ENCODE peak calls at places on chromosomes 13 and 19, in ten cellular contexts. R is ovary, C is cardiac muscle cell, I is heart right ventricle, F is IMR-90, Z is fibroblast of lung, O is brain microvascular endothelial cell, A is endodermal cell, Q is AG04450, M is Peyer's patch. H is an unnamed sample. For H3K27me3, the result is how much of the 10 kb centered on the place peaks cover.

GRCh38 chr13:103102482-103102881 is 36.3 kb upstream of the SLC10A2 start:
- DNase-seq in A (no peak), F (no peak), C (no peak), M (no peak), I (no peak), R (no peak), O (peak), Q (no peak), Z (peak), H (no peak)

GRCh38 chr19:34345934-34346333 is 19.1 kb upstream of the GPI start:
- DNase-seq in R (peak), A (peak), Q (no peak), O (peak), C (peak), Z (peak), I (peak), F (peak), M (peak), H (peak)

GRCh38 chr19:24166055-24166454 is 79.1 kb downstream of the ZNF254 start:
- DNase-seq in M (no peak), R (no peak), I (no peak), O (peak), Z (peak), A (no peak), F (peak), C (peak), Q (no peak), H (no peak)

GRCh38 chr19:1324792-1325567 is 39.3 kb downstream of the EFNA2 start:
- DNase-seq in A (no peak), Q (peak), M (peak), Z (peak), F (peak), I (peak), O (peak), R (peak), C (peak), H (no peak)

GRCh38 chr19:33831835-33832234 is 35.2 kb downstream of the KCTD15 start:
- DNase-seq in Z (no peak), F (no peak), Q (no peak), A (no peak), O (no peak), M (no peak), R (no peak), C (no peak), I (no peak), H (no peak)

GRCh38 chr19:34135033-34135370 is 37.3 kb upstream of the LSM14A start:
- DNase-seq in O (no peak), I (no peak), F (no peak), R (no peak), Q (no peak), Z (no peak), C (no peak), M (no peak), A (no peak), H (no peak)

GRCh38 chr19:4709440-4710280 is 14.0 kb downstream of the DPP9 start:
- DNase-seq in R (no peak), Q (no peak), M (no peak), I (no peak), F (no peak), Z (peak), A (no peak), O (no peak), C (no peak), H (peak)

GRCh38 chr13:29621401-29621800 is 25.9 kb upstream of the SLC7A1 start:
- DNase-seq in Z (peak), Q (no peak), R (no peak), I (no peak), M (no peak), O (peak), A (no peak), C (no peak), F (peak), H (no peak)

GRCh38 chr19:480016-480855 is 16.1 kb upstream of the MADCAM1 start:
- DNase-seq in Q (no peak), A (peak), M (peak), Z (peak), C (peak), I (peak), F (no peak), O (peak), R (peak), H (peak)

GRCh38 chr19:33644284-33644836 is 22.6 kb downstream of the CHST8 start:
- DNase-seq in Q (no peak), A (no peak), Z (no peak), C (no peak), R (no peak), I (no peak), O (no peak), M (no peak), F (no peak), H (no peak)

GRCh38 chr13:107185889-107186288 is 618.0 kb upstream of the ARGLU1 start:
- DNase-seq in Q (no peak), F (peak), R (no peak), I (no peak), M (no peak), A (no peak), C (peak), O (peak), Z (peak), H (no peak)

GRCh38 chr19:31975461-31975860 is 369.9 kb upstream of the ZNF507 start:
- DNase-seq in M (no peak), C (no peak), O (no peak), A (peak), Q (no peak), R (no peak), Z (no peak), I (no peak), F (no peak), H (no peak)

GRCh38 chr19:45526143-45526542 is 18.9 kb downstream of the VASP start:
- DNase-seq in Q (no peak), C (peak), R (peak), Z (peak), I (peak), A (peak), F (peak), O (peak), M (peak), H (peak)

GRCh38 chr19:45515081-45515624 is 7.9 kb downstream of the VASP start:
- DNase-seq in M (peak), Q (no peak), R (no peak), A (no peak), C (no peak), I (no peak), O (no peak), Z (no peak), F (no peak), H (peak)

GRCh38 chr13:32840840-32841713 is 175.1 kb upstream of the KL start:
- DNase-seq in R (no peak), C (no peak), M (no peak), O (no peak), Z (peak), I (peak), Q (no peak), F (no peak), A (peak), H (no peak)

GRCh38 chr19:10535613-10536012 is 8.1 kb upstream of the ATG4D start:
- DNase-seq in A (no peak), R (no peak), F (peak), Z (peak), C (no peak), M (no peak), Q (no peak), O (no peak), I (no peak), H (no peak)

GRCh38 chr19:294341-294818 is 3.2 kb upstream of the PLPP2 start:
- DNase-seq in M (peak), Z (no peak), A (peak), I (no peak), R (no peak), Q (no peak), C (no peak), O (no peak), F (peak), H (peak)

GRCh38 chr13:95536629-95537241 is 15.8 kb upstream of the CLDN10 start:
- DNase-seq in M (no peak), R (no peak), C (peak), Q (no peak), F (peak), Z (no peak), O (no peak), I (no peak), A (no peak), H (no peak)

GRCh38 chr13:35930665-35931631 is 200.2 kb downstream of the DCLK1 start:
- DNase-seq in A (no peak), Z (peak), C (no peak), R (no peak), O (no peak), Q (no peak), F (peak), I (no peak), M (no peak), H (no peak)

GRCh38 chr19:44607049-44607448 is 6.3 kb upstream of the IGSF23 start:
- DNase-seq in Z (peak), Q (no peak), A (no peak), I (no peak), C (no peak), F (peak), R (no peak), M (no peak), O (peak), H (no peak)

GRCh38 chr19:19670070-19670551 is 1.5 kb downstream of the ZNF101 start:
- DNase-seq in M (no peak), F (no peak), R (no peak), C (no peak), Z (no peak), I (no peak), Q (no peak), O (no peak), A (peak), H (no peak)

GRCh38 chr19:676343-677105 is at the start of gene FSTL3:
- DNase-seq in A (peak), Q (no peak), C (peak), R (peak), F (no peak), Z (peak), O (peak), I (peak), M (no peak), H (no peak)

GRCh38 chr19:34468400-34468799 is 13.2 kb upstream of the WTIP start:
- DNase-seq in C (no peak), R (no peak), A (no peak), O (no peak), Q (no peak), F (no peak), I (no peak), M (no peak), Z (no peak), H (no peak)

GRCh38 chr13:48571121-48571901 is 38.4 kb upstream of the RCBTB2 start:
- DNase-seq in C (peak), O (peak), A (no peak), Q (peak), I (no peak), M (no peak), R (peak), Z (peak), F (peak), H (no peak)

GRCh38 chr19:31387662-31388175 is 38.5 kb upstream of the TSHZ3 start:
- DNase-seq in O (no peak), F (no peak), Q (no peak), A (no peak), C (no peak), M (no peak), Z (no peak), I (no peak), R (no peak), H (no peak)

GRCh38 chr13:29676941-29677452 is 81.5 kb upstream of the SLC7A1 start:
- DNase-seq in F (peak), R (no peak), Z (peak), O (no peak), M (peak), Q (no peak), I (no peak), C (no peak), A (no peak), H (no peak)

GRCh38 chr13:96052655-96053002 is 572 bp downstream of the UGGT2 start:
- DNase-seq in I (no peak), Z (peak), F (peak), C (peak), R (no peak), A (no peak), Q (peak), M (no peak), O (peak), H (no peak)

GRCh38 chr13:113816248-113816924 is 47.5 kb downstream of the GAS6 start:
- DNase-seq in I (no peak), O (no peak), F (peak), Z (no peak), R (no peak), Q (no peak), M (no peak), C (no peak), A (no peak), H (peak)

GRCh38 chr13:46896346-46897138 is at the start of gene HTR2A:
- DNase-seq in O (peak), C (peak), A (no peak), M (no peak), Z (peak), R (peak), F (peak), I (no peak), Q (no peak), H (peak)

GRCh38 chr13:114296902-114297301 is 15.5 kb downstream of the UPF3A start:
- DNase-seq in C (no peak), A (no peak), I (no peak), Q (no peak), O (no peak), F (no peak), R (no peak), Z (no peak), M (no peak), H (no peak)

GRCh38 chr19:28009696-28010095 is 1203.3 kb downstream of the UQCRFS1 start:
- DNase-seq in R (no peak), I (no peak), Q (no peak), Z (peak), O (no peak), F (no peak), A (no peak), M (no peak), C (peak), H (no peak)

GRCh38 chr19:28014821-28015405 is 1198.0 kb downstream of the UQCRFS1 start:
- DNase-seq in Q (no peak), I (no peak), R (no peak), M (no peak), F (no peak), O (no peak), Z (no peak), A (no peak), C (no peak), H (no peak)

GRCh38 chr19:28008695-28009094 is 1204.3 kb downstream of the UQCRFS1 start:
- DNase-seq in M (no peak), Q (no peak), O (no peak), F (no peak), C (no peak), I (no peak), A (peak), Z (no peak), R (no peak), H (no peak)

GRCh38 chr19:28010656-28011055 is 1202.3 kb downstream of the UQCRFS1 start:
- DNase-seq in R (no peak), I (no peak), M (no peak), Q (no peak), C (peak), O (no peak), A (no peak), Z (peak), F (no peak), H (no peak)

GRCh38 chr19:28012361-28012760 is 1200.6 kb downstream of the UQCRFS1 start:
- DNase-seq in M (no peak), Q (no peak), C (no peak), I (no peak), Z (no peak), R (no peak), A (peak), O (no peak), F (no peak), H (no peak)
- TF ChIP-seq CTCF in M (no peak), Q (no peak), C (no peak), I (no peak), Z (no peak), R (no peak), A (peak), O (no peak), F (no peak), H (no peak)

GRCh38 chr19:47026889-47027288 is 7.3 kb downstream of the NPAS1 start:
- DNase-seq in I (no peak), Q (no peak), M (no peak), O (no peak), Z (no peak), F (no peak), A (no peak), C (no peak), R (no peak), H (no peak)
- H3K27me3 ChIP-seq in I (half or more), Q (under half), M (under half), O (under half), Z (under half), F (under half), A (half or more), C (under half), R (under half), H (half or more)

GRCh38 chr13:26247011-26247410 is 6.9 kb upstream of the CDK8 start:
- DNase-seq in R (no peak), O (no peak), Q (no peak), A (no peak), C (no peak), F (no peak), I (no peak), M (no peak), Z (no peak), H (no peak)
- H3K27ac ChIP-seq in R (no peak), O (no peak), Q (no peak), A (no peak), C (no peak), F (no peak), I (no peak), M (no peak), Z (no peak), H (no peak)

GRCh38 chr19:11698231-11698630 is 40.5 kb downstream of the ZNF823 start:
- DNase-seq in Z (no peak), R (no peak), C (no peak), M (no peak), A (no peak), I (no peak), Q (no peak), F (no peak), O (no peak), H (no peak)

GRCh38 chr19:11697284-11697855 is 41.4 kb downstream of the ZNF823 start:
- DNase-seq in C (no peak), Q (no peak), F (no peak), O (no peak), A (no peak), R (no peak), Z (no peak), M (no peak), I (no peak), H (no peak)

GRCh38 chr19:11694533-11695439 is 44.0 kb downstream of the ZNF823 start:
- DNase-seq in Z (peak), F (peak), C (peak), A (peak), R (peak), I (peak), Q (peak), M (peak), O (peak), H (peak)

GRCh38 chr19:11705474-11705873 is 33.3 kb downstream of the ZNF823 start:
- DNase-seq in M (no peak), O (no peak), Z (no peak), F (no peak), I (no peak), Q (no peak), R (no peak), C (no peak), A (no peak), H (no peak)

DNA sequence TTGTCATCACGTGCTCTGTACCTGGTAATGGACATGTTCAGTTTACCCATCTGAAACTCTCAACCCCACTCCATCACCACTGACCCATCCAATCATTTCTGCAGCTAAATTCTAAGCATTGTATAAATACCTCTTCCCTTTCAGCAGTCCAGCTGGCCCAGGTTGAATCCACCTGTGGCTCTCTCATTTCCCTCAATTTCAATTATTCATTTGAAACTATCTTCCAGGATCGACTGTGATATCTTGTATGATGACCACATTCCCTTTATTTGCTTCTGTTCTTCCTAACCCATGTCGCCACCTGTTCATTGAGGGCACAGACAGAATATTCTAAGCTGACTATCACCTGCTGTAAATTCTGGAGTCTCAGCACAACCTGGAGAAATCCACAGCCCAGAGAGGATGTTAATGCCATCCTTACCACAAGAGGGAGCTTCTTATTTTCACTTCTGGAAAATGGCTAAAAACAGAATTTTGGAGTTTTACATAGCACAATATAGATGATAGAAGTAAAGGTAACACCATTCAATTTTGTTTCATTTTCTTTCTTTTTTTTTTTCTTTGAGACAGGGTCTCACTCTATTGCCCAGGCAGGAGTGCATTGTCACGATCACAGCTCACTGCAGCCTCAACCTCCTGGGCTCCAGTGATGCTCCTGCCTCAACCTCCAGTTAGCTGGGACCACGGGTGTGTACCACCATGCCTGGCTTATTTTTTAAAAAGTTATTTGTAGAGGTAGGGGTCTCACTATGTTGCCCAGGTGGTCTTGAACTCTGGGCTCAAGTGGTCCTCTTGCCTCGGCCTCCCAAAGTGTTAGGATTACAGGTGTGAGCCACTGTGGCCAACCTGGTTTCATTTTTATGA is 38.6 kb downstream of the ZNF823 start:
- DNase-seq in I (no peak), C (peak), R (no peak), F (peak), A (peak), Z (peak), Q (peak), M (no peak), O (peak), H (no peak)
- TF ChIP-seq CTCF in I (peak), C (peak), R (peak), F (peak), A (peak), Z (peak), Q (peak), M (peak), O (peak), H (peak)

DNA sequence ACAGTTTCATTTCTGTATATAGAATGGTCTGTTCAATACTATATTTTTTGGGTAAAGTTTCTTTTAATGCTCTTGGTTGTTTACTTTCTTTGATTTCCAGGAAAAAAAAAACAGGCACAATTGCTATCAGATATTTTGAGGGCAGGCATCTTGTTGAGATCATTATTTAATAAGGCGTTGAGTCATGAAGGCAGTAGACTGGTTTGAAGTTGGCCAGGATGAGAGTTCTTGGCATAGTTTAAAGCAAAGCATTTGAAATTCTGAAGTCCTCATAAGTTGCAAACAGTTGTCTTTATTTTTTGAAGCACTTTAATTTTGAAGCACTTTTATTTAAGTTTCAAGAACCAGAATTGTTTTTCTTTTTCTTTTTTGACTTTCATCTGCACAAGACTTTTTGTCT is 2.6 kb upstream of the ZNF175 start:
- DNase-seq in I (no peak), F (no peak), Z (no peak), C (peak), O (no peak), A (no peak), M (no peak), Q (no peak), R (no peak), H (no peak)
- H3K27me3 ChIP-seq in I (under half), F (under half), Z (under half), C (under half), O (under half), A (half or more), M (under half), Q (under half), R (under half), H (under half)

GRCh38 chr13:90135558-90135957 is 1211.9 kb upstream of the MIR17HG start:
- DNase-seq in A (no peak), M (no peak), O (no peak), Z (no peak), C (no peak), R (no peak), Q (no peak), F (no peak), I (no peak), H (no peak)
- H3K27ac ChIP-seq in A (no peak), M (no peak), O (no peak), Z (no peak), C (no peak), R (no peak), Q (no peak), F (no peak), I (no peak), H (no peak)

GRCh38 chr19:27774337-27774736 is 1438.6 kb downstream of the UQCRFS1 start:
- DNase-seq in F (no peak), M (no peak), I (no peak), R (no peak), O (no peak), Q (no peak), A (peak), Z (no peak), C (no peak), H (no peak)
- TF ChIP-seq CTCF in F (no peak), M (no peak), I (no peak), R (no peak), O (peak), Q (peak), A (peak), Z (peak), C (peak), H (no peak)